ENCODE peak calls at places on chromosomes 13 and 19, in five cellular contexts. D is heart left ventricle, H is body of pancreas, V is right lobe of liver, W is HCT116. J is an unnamed sample. For H3K4me1, the result is how much of the 10 kb centered on the place peaks cover.

GRCh38 chr19:11421607-11422098 is 2.5 kb upstream of the RGL3 start:
- ATAC-seq in D (peak), H (peak), V (peak), W (peak), J (peak)

GRCh38 chr19:23415561-23416191 is 20.4 kb upstream of the ZNF91 start:
- ATAC-seq in D (peak), H (no peak), V (peak), W (no peak), J (no peak)

GRCh38 chr19:39533003-39533512 is 406 bp upstream of the EID2B start:
- ATAC-seq in D (no peak), H (peak), V (no peak), W (peak), J (no peak)

GRCh38 chr13:35649162-35649561 is 172.7 kb upstream of the MAB21L1 start:
- ATAC-seq in D (no peak), H (no peak), V (no peak), W (no peak), J (no peak)

GRCh38 chr19:57363734-57364181 is 407 bp downstream of the TRAPPC2B start:
- ATAC-seq in D (no peak), H (no peak), V (no peak), W (peak), J (no peak)

GRCh38 chr13:109605846-109606245 is 180.5 kb downstream of the IRS2 start:
- ATAC-seq in D (no peak), H (no peak), V (no peak), W (no peak), J (no peak)

GRCh38 chr13:64078480-64078936 is 2662.9 kb upstream of the PCDH20 start:
- ATAC-seq in D (no peak), H (no peak), V (no peak), W (no peak), J (no peak)

GRCh38 chr19:47608074-47608907 is 643 bp upstream of the BICRA start:
- ATAC-seq in D (peak), H (peak), V (peak), W (peak), J (peak)

GRCh38 chr13:113748862-113749451 is 10.1 kb upstream of the TMEM255B start:
- ATAC-seq in D (no peak), H (no peak), V (no peak), W (no peak), J (no peak)

GRCh38 chr19:31023038-31023437 is 326.2 kb downstream of the TSHZ3 start:
- ATAC-seq in D (no peak), H (no peak), V (no peak), W (no peak), J (no peak)

GRCh38 chr19:2180881-2181617 is 17.3 kb downstream of the DOT1L start:
- ATAC-seq in D (no peak), H (no peak), V (no peak), W (no peak), J (no peak)

GRCh38 chr19:16259385-16260159 is 61.9 kb downstream of the AP1M1 start:
- ATAC-seq in D (no peak), H (no peak), V (no peak), W (no peak), J (no peak)

GRCh38 chr19:44741258-44741731 is 7.2 kb upstream of the BCL3 start:
- ATAC-seq in D (peak), H (peak), V (peak), W (peak), J (peak)

GRCh38 chr19:17156947-17157302 is 58.2 kb upstream of the USE1 start:
- ATAC-seq in D (no peak), H (no peak), V (peak), W (no peak), J (no peak)

GRCh38 chr19:40585677-40586422 is 9.2 kb downstream of the SHKBP1 start:
- ATAC-seq in D (no peak), H (no peak), V (no peak), W (no peak), J (no peak)

GRCh38 chr19:17220207-17220758 is 5.1 kb downstream of the USE1 start:
- ATAC-seq in D (no peak), H (no peak), V (peak), W (peak), J (peak)

GRCh38 chr13:112905990-112906641 is 62.9 kb upstream of the MCF2L start:
- ATAC-seq in D (no peak), H (no peak), V (no peak), W (peak), J (no peak)

GRCh38 chr13:75968103-75968838 is 332.1 kb downstream of the LMO7 start:
- ATAC-seq in D (no peak), H (no peak), V (no peak), W (no peak), J (no peak)

GRCh38 chr19:46872967-46873366 is 12.2 kb downstream of the ARHGAP35 start:
- ATAC-seq in D (no peak), H (no peak), V (peak), W (no peak), J (no peak)

GRCh38 chr19:27676334-27676733 is 1536.6 kb downstream of the UQCRFS1 start:
- ATAC-seq in D (peak), H (no peak), V (no peak), W (no peak), J (no peak)

GRCh38 chr13:49810464-49810824 is 18.0 kb upstream of the KPNA3 start:
- ATAC-seq in D (no peak), H (no peak), V (no peak), W (no peak), J (no peak)

GRCh38 chr13:41590643-41591042 is 133.3 kb downstream of the RGCC start:
- ATAC-seq in D (no peak), H (no peak), V (no peak), W (no peak), J (no peak)

GRCh38 chr13:50587839-50588373 is 255.6 kb downstream of the DLEU7 start:
- ATAC-seq in D (no peak), H (no peak), V (no peak), W (no peak), J (no peak)

GRCh38 chr13:111198979-111199378 is 83.9 kb downstream of the ARHGEF7 start:
- ATAC-seq in D (no peak), H (no peak), V (no peak), W (peak), J (no peak)

GRCh38 chr13:109385161-109385560 is 401.2 kb downstream of the IRS2 start:
- ATAC-seq in D (no peak), H (no peak), V (no peak), W (no peak), J (no peak)

GRCh38 chr13:20388184-20388583 is 137.5 kb downstream of the CRYL1 start:
- ATAC-seq in D (no peak), H (no peak), V (peak), W (no peak), J (no peak)
- H3K4me1 ChIP-seq in D (under half), H (under half), V (under half), W (under half), J (under half)

GRCh38 chr19:38386300-38386967 is 1.4 kb downstream of the GGN start:
- ATAC-seq in D (no peak), H (no peak), V (no peak), W (no peak), J (no peak)

GRCh38 chr19:38385804-38386257 is 2.0 kb downstream of the GGN start:
- ATAC-seq in D (no peak), H (no peak), V (no peak), W (no peak), J (no peak)

GRCh38 chr19:38387550-38388309 is at the start of gene GGN:
- ATAC-seq in D (peak), H (peak), V (peak), W (peak), J (peak)

GRCh38 chr19:38388310-38389100 is at the start of gene SPRED3:
- ATAC-seq in D (peak), H (no peak), V (no peak), W (peak), J (peak)

GRCh38 chr19:38386968-38387549 is 775 bp downstream of the GGN start:
- ATAC-seq in D (no peak), H (no peak), V (peak), W (no peak), J (no peak)
- H3K4me3 ChIP-seq in D (peak), H (no peak), V (no peak), W (no peak), J (no peak)

GRCh38 chr13:30679483-30680330 is 55.6 kb upstream of the ALOX5AP start:
- ATAC-seq in D (peak), H (no peak), V (peak), W (peak), J (peak)

GRCh38 chr13:30668305-30668704 is 50.6 kb downstream of the USPL1 start:
- ATAC-seq in D (no peak), H (no peak), V (peak), W (no peak), J (no peak)

GRCh38 chr13:30676672-30677071 is 58.7 kb upstream of the ALOX5AP start:
- ATAC-seq in D (no peak), H (no peak), V (no peak), W (no peak), J (no peak)

GRCh38 chr13:30671271-30671815 is 53.6 kb downstream of the USPL1 start:
- ATAC-seq in D (no peak), H (no peak), V (no peak), W (no peak), J (no peak)

GRCh38 chr13:30673669-30674521 is 56.2 kb downstream of the USPL1 start:
- ATAC-seq in D (peak), H (peak), V (peak), W (peak), J (peak)
- TF ChIP-seq POLR2A in D (peak), H (peak), V (peak), W (peak), J (no peak)

GRCh38 chr19:41699231-41699967 is 9.0 kb upstream of the CEACAM5 start:
- ATAC-seq in D (no peak), H (peak), V (no peak), W (no peak), J (no peak)

GRCh38 chr19:41700381-41701195 is 7.8 kb upstream of the CEACAM5 start:
- ATAC-seq in D (no peak), H (no peak), V (no peak), W (no peak), J (no peak)

GRCh38 chr19:41698746-41699230 is 9.6 kb upstream of the CEACAM5 start:
- ATAC-seq in D (no peak), H (peak), V (no peak), W (no peak), J (no peak)

GRCh38 chr19:41701401-41702075 is 6.9 kb upstream of the CEACAM5 start:
- ATAC-seq in D (no peak), H (no peak), V (no peak), W (peak), J (no peak)

GRCh38 chr19:41699968-41700323 is 8.5 kb upstream of the CEACAM5 start:
- ATAC-seq in D (no peak), H (no peak), V (no peak), W (no peak), J (no peak)
- H3K4me1 ChIP-seq in D (under half), H (half or more), V (under half), W (under half), J (under half)

GRCh38 chr19:6866646-6867255 is 20.6 kb upstream of the ADGRE1 start:
- ATAC-seq in D (no peak), H (no peak), V (no peak), W (no peak), J (no peak)

GRCh38 chr19:6868341-6868740 is 19.0 kb upstream of the ADGRE1 start:
- ATAC-seq in D (no peak), H (no peak), V (no peak), W (no peak), J (no peak)

GRCh38 chr19:6865849-6866248 is 21.5 kb upstream of the ADGRE1 start:
- ATAC-seq in D (no peak), H (no peak), V (no peak), W (no peak), J (no peak)

GRCh38 chr19:6861683-6862286 is 25.6 kb upstream of the ADGRE1 start:
- ATAC-seq in D (no peak), H (no peak), V (no peak), W (no peak), J (no peak)

GRCh38 chr19:6862673-6863078 is 24.7 kb upstream of the ADGRE1 start:
- ATAC-seq in D (peak), H (peak), V (peak), W (peak), J (peak)
- H3K4me3 ChIP-seq in D (peak), H (no peak), V (peak), W (peak), J (no peak)

GRCh38 chr19:55385236-55385748 is 440 bp upstream of the RPL28 start:
- ATAC-seq in D (peak), H (peak), V (peak), W (peak), J (peak)

GRCh38 chr19:55382522-55383054 is 1.5 kb downstream of the TMEM238 start:
- ATAC-seq in D (no peak), H (no peak), V (no peak), W (no peak), J (no peak)

GRCh38 chr19:55384576-55385235 is 614 bp upstream of the TMEM238 start:
- ATAC-seq in D (peak), H (no peak), V (peak), W (peak), J (no peak)

GRCh38 chr19:55383279-55383788 is 758 bp downstream of the TMEM238 start:
- ATAC-seq in D (no peak), H (no peak), V (no peak), W (peak), J (no peak)

GRCh38 chr19:55383789-55384575 is at the start of gene TMEM238:
- ATAC-seq in D (no peak), H (peak), V (peak), W (peak), J (peak)
- TF ChIP-seq POLR2A in D (no peak), H (peak), V (peak), W (no peak), J (peak)

J was measured in gastroesophageal sphincter.